ENCODE peak calls at places on chromosomes 11 and 22, in five cellular contexts. One of them, this sample, is unnamed.

GRCh38 chr11:60485987-60486386 is 6.6 kb upstream of the MS4A12 start:
- DNase-seq in fibroblast of pulmonary artery: no peak
- DNase-seq in stimulated activated CD8-positive, alpha-beta memory T cell treated with anti-CD3 and anti-CD28 coated beads, Interleukin-12 subunit alpha, Interleukin-12 subunit beta, amount 100 ng/mL, for 1 hour: no peak
- DNase-seq in left colon: no peak
- DNase-seq in occipital lobe: no peak
- DNase-seq in this sample: no peak

GRCh38 chr11:15874699-15875098 is 481.6 kb downstream of the SOX6 start:
- DNase-seq in fibroblast of pulmonary artery: no peak
- DNase-seq in stimulated activated CD8-positive, alpha-beta memory T cell treated with anti-CD3 and anti-CD28 coated beads, Interleukin-12 subunit alpha, Interleukin-12 subunit beta, amount 100 ng/mL, for 1 hour: no peak
- DNase-seq in left colon: no peak
- DNase-seq in occipital lobe: no peak
- DNase-seq in this sample: no peak

GRCh38 chr11:13668957-13669521 is 571 bp downstream of the FAR1 start:
- DNase-seq in fibroblast of pulmonary artery: peak; percentile 14
- DNase-seq in stimulated activated CD8-positive, alpha-beta memory T cell treated with anti-CD3 and anti-CD28 coated beads, Interleukin-12 subunit alpha, Interleukin-12 subunit beta, amount 100 ng/mL, for 1 hour: peak; percentile 14
- DNase-seq in left colon: peak; percentile 74
- DNase-seq in occipital lobe: peak; percentile 65
- DNase-seq in this sample: peak; percentile 38

GRCh38 chr11:33507967-33508366 is 192.7 kb downstream of the C11orf91 start:
- DNase-seq in fibroblast of pulmonary artery: peak; percentile 81
- DNase-seq in stimulated activated CD8-positive, alpha-beta memory T cell treated with anti-CD3 and anti-CD28 coated beads, Interleukin-12 subunit alpha, Interleukin-12 subunit beta, amount 100 ng/mL, for 1 hour: no peak
- DNase-seq in left colon: no peak
- DNase-seq in occipital lobe: no peak
- DNase-seq in this sample: no peak

GRCh38 chr11:76288166-76288978 is 82.1 kb upstream of the WNT11 start:
- DNase-seq in fibroblast of pulmonary artery: no peak
- DNase-seq in stimulated activated CD8-positive, alpha-beta memory T cell treated with anti-CD3 and anti-CD28 coated beads, Interleukin-12 subunit alpha, Interleukin-12 subunit beta, amount 100 ng/mL, for 1 hour: no peak
- DNase-seq in left colon: no peak
- DNase-seq in occipital lobe: no peak
- DNase-seq in this sample: no peak

GRCh38 chr11:112277937-112278336 is 17.3 kb upstream of the PLET1 start:
- DNase-seq in fibroblast of pulmonary artery: no peak
- DNase-seq in stimulated activated CD8-positive, alpha-beta memory T cell treated with anti-CD3 and anti-CD28 coated beads, Interleukin-12 subunit alpha, Interleukin-12 subunit beta, amount 100 ng/mL, for 1 hour: no peak
- DNase-seq in left colon: no peak
- DNase-seq in occipital lobe: no peak
- DNase-seq in this sample: no peak

GRCh38 chr11:2928605-2929510 is at the start of gene PHLDA2:
- DNase-seq in fibroblast of pulmonary artery: peak; percentile 71
- DNase-seq in stimulated activated CD8-positive, alpha-beta memory T cell treated with anti-CD3 and anti-CD28 coated beads, Interleukin-12 subunit alpha, Interleukin-12 subunit beta, amount 100 ng/mL, for 1 hour: no peak
- DNase-seq in left colon: peak; percentile 59
- DNase-seq in occipital lobe: no peak
- DNase-seq in this sample: peak; percentile 43

GRCh38 chr11:126354631-126355323 is 709 bp upstream of the ST3GAL4 start:
- DNase-seq in fibroblast of pulmonary artery: no peak
- DNase-seq in stimulated activated CD8-positive, alpha-beta memory T cell treated with anti-CD3 and anti-CD28 coated beads, Interleukin-12 subunit alpha, Interleukin-12 subunit beta, amount 100 ng/mL, for 1 hour: no peak
- DNase-seq in left colon: no peak
- DNase-seq in occipital lobe: no peak
- DNase-seq in this sample: no peak

GRCh38 chr22:37758698-37759097 is 49.0 kb upstream of the GCAT start:
- DNase-seq in fibroblast of pulmonary artery: no peak
- DNase-seq in stimulated activated CD8-positive, alpha-beta memory T cell treated with anti-CD3 and anti-CD28 coated beads, Interleukin-12 subunit alpha, Interleukin-12 subunit beta, amount 100 ng/mL, for 1 hour: no peak
- DNase-seq in left colon: no peak
- DNase-seq in occipital lobe: no peak
- DNase-seq in this sample: no peak

GRCh38 chr11:7955191-7955590 is 10.1 kb downstream of the NLRP10 start:
- DNase-seq in fibroblast of pulmonary artery: no peak
- DNase-seq in stimulated activated CD8-positive, alpha-beta memory T cell treated with anti-CD3 and anti-CD28 coated beads, Interleukin-12 subunit alpha, Interleukin-12 subunit beta, amount 100 ng/mL, for 1 hour: no peak
- DNase-seq in left colon: no peak
- DNase-seq in occipital lobe: no peak
- DNase-seq in this sample: no peak

GRCh38 chr22:38305481-38306448 is 11.5 kb downstream of the CSNK1E start:
- DNase-seq in fibroblast of pulmonary artery: peak; percentile 53
- DNase-seq in stimulated activated CD8-positive, alpha-beta memory T cell treated with anti-CD3 and anti-CD28 coated beads, Interleukin-12 subunit alpha, Interleukin-12 subunit beta, amount 100 ng/mL, for 1 hour: no peak
- DNase-seq in left colon: peak; percentile 70
- DNase-seq in occipital lobe: no peak
- DNase-seq in this sample: peak; percentile 28

GRCh38 chr11:67632175-67632981 is 2.6 kb upstream of the NUDT8 start:
- DNase-seq in fibroblast of pulmonary artery: no peak
- DNase-seq in stimulated activated CD8-positive, alpha-beta memory T cell treated with anti-CD3 and anti-CD28 coated beads, Interleukin-12 subunit alpha, Interleukin-12 subunit beta, amount 100 ng/mL, for 1 hour: no peak
- DNase-seq in left colon: peak; percentile 80
- DNase-seq in occipital lobe: no peak
- DNase-seq in this sample: no peak

GRCh38 chr22:33952776-33953175 is 32.5 kb upstream of the LARGE1 start:
- DNase-seq in fibroblast of pulmonary artery: no peak
- DNase-seq in stimulated activated CD8-positive, alpha-beta memory T cell treated with anti-CD3 and anti-CD28 coated beads, Interleukin-12 subunit alpha, Interleukin-12 subunit beta, amount 100 ng/mL, for 1 hour: no peak
- DNase-seq in left colon: no peak
- DNase-seq in occipital lobe: no peak
- DNase-seq in this sample: no peak

GRCh38 chr11:47466701-47467250 is 17.8 kb upstream of the RAPSN start:
- DNase-seq in fibroblast of pulmonary artery: peak; percentile 72
- DNase-seq in stimulated activated CD8-positive, alpha-beta memory T cell treated with anti-CD3 and anti-CD28 coated beads, Interleukin-12 subunit alpha, Interleukin-12 subunit beta, amount 100 ng/mL, for 1 hour: no peak
- DNase-seq in left colon: peak; percentile 56
- DNase-seq in occipital lobe: peak; percentile 70
- DNase-seq in this sample: no peak

GRCh38 chr11:13327421-13327820 is 49.8 kb downstream of the BMAL1 start:
- DNase-seq in fibroblast of pulmonary artery: no peak
- DNase-seq in stimulated activated CD8-positive, alpha-beta memory T cell treated with anti-CD3 and anti-CD28 coated beads, Interleukin-12 subunit alpha, Interleukin-12 subunit beta, amount 100 ng/mL, for 1 hour: no peak
- DNase-seq in left colon: no peak
- DNase-seq in occipital lobe: no peak
- DNase-seq in this sample: no peak

GRCh38 chr22:32661296-32661695 is 140.2 kb upstream of the TIMP3 start:
- DNase-seq in fibroblast of pulmonary artery: peak; percentile 87
- DNase-seq in stimulated activated CD8-positive, alpha-beta memory T cell treated with anti-CD3 and anti-CD28 coated beads, Interleukin-12 subunit alpha, Interleukin-12 subunit beta, amount 100 ng/mL, for 1 hour: no peak
- DNase-seq in left colon: no peak
- DNase-seq in occipital lobe: no peak
- DNase-seq in this sample: no peak

GRCh38 chr11:119861160-119861559 is 132.2 kb upstream of the NECTIN1 start:
- DNase-seq in fibroblast of pulmonary artery: no peak
- DNase-seq in stimulated activated CD8-positive, alpha-beta memory T cell treated with anti-CD3 and anti-CD28 coated beads, Interleukin-12 subunit alpha, Interleukin-12 subunit beta, amount 100 ng/mL, for 1 hour: no peak
- DNase-seq in left colon: no peak
- DNase-seq in occipital lobe: no peak
- DNase-seq in this sample: no peak

GRCh38 chr11:126431401-126432064 is 76.0 kb downstream of the ST3GAL4 start:
- DNase-seq in fibroblast of pulmonary artery: peak; percentile 75
- DNase-seq in stimulated activated CD8-positive, alpha-beta memory T cell treated with anti-CD3 and anti-CD28 coated beads, Interleukin-12 subunit alpha, Interleukin-12 subunit beta, amount 100 ng/mL, for 1 hour: no peak
- DNase-seq in left colon: peak; percentile 89
- DNase-seq in occipital lobe: no peak
- DNase-seq in this sample: no peak

GRCh38 chr11:46877580-46877979 is 31.5 kb upstream of the CKAP5 start:
- DNase-seq in fibroblast of pulmonary artery: no peak
- DNase-seq in stimulated activated CD8-positive, alpha-beta memory T cell treated with anti-CD3 and anti-CD28 coated beads, Interleukin-12 subunit alpha, Interleukin-12 subunit beta, amount 100 ng/mL, for 1 hour: no peak
- DNase-seq in left colon: no peak
- DNase-seq in occipital lobe: no peak
- DNase-seq in this sample: no peak

GRCh38 chr22:46854125-46854870 is 91.8 kb downstream of the TBC1D22A start:
- DNase-seq in fibroblast of pulmonary artery: peak; percentile 40
- DNase-seq in stimulated activated CD8-positive, alpha-beta memory T cell treated with anti-CD3 and anti-CD28 coated beads, Interleukin-12 subunit alpha, Interleukin-12 subunit beta, amount 100 ng/mL, for 1 hour: no peak
- DNase-seq in left colon: peak; percentile 40
- DNase-seq in occipital lobe: no peak
- DNase-seq in this sample: no peak

GRCh38 chr11:86955111-86955673 is at the start of gene FZD4:
- DNase-seq in fibroblast of pulmonary artery: peak; percentile 90
- DNase-seq in stimulated activated CD8-positive, alpha-beta memory T cell treated with anti-CD3 and anti-CD28 coated beads, Interleukin-12 subunit alpha, Interleukin-12 subunit beta, amount 100 ng/mL, for 1 hour: no peak
- DNase-seq in left colon: peak; percentile 89
- DNase-seq in occipital lobe: peak; percentile 81
- DNase-seq in this sample: no peak

GRCh38 chr11:62842171-62842717 is 2.9 kb upstream of the WDR74 start:
- DNase-seq in fibroblast of pulmonary artery: no peak
- DNase-seq in stimulated activated CD8-positive, alpha-beta memory T cell treated with anti-CD3 and anti-CD28 coated beads, Interleukin-12 subunit alpha, Interleukin-12 subunit beta, amount 100 ng/mL, for 1 hour: no peak
- DNase-seq in left colon: peak; percentile 50
- DNase-seq in occipital lobe: no peak
- DNase-seq in this sample: no peak

GRCh38 chr11:110479445-110480101 is 49.8 kb downstream of the FDX1 start:
- DNase-seq in fibroblast of pulmonary artery: peak; percentile 73
- DNase-seq in stimulated activated CD8-positive, alpha-beta memory T cell treated with anti-CD3 and anti-CD28 coated beads, Interleukin-12 subunit alpha, Interleukin-12 subunit beta, amount 100 ng/mL, for 1 hour: no peak
- DNase-seq in left colon: no peak
- DNase-seq in occipital lobe: no peak
- DNase-seq in this sample: no peak

This sample was measured in effector CD4-positive, alpha-beta T cell.